ENCODE peak calls at places on chromosomes 3 and 15, in four cellular contexts. One of them, this sample, is unnamed.

GRCh38 chr3:175075269-175075668 is 216.1 kb downstream of the NAALADL2 start:
- DNase-seq in GM23338: no peak
- DNase-seq in heart left ventricle: no peak
- DNase-seq in lower lobe of right lung: no peak
- DNase-seq in this sample: no peak

GRCh38 chr3:141388823-141389617 is 20.7 kb downstream of the ZBTB38 start:
- DNase-seq in GM23338: no peak
- DNase-seq in heart left ventricle: no peak
- DNase-seq in lower lobe of right lung: no peak
- DNase-seq in this sample: no peak

GRCh38 chr3:76310661-76311060 is 525.3 kb upstream of the ZNF717 start:
- DNase-seq in GM23338: no peak
- DNase-seq in heart left ventricle: no peak
- DNase-seq in lower lobe of right lung: no peak
- DNase-seq in this sample: no peak

GRCh38 chr3:111923821-111924220 is 55.0 kb upstream of the ABHD10 start:
- DNase-seq in GM23338: no peak
- DNase-seq in heart left ventricle: no peak
- DNase-seq in lower lobe of right lung: no peak
- DNase-seq in this sample: no peak

GRCh38 chr15:99305761-99306505 is 54.7 kb downstream of the LRRC28 start:
- DNase-seq in GM23338: peak; percentile 59
- DNase-seq in heart left ventricle: peak; percentile 60
- DNase-seq in lower lobe of right lung: peak; percentile 50
- DNase-seq in this sample: no peak

GRCh38 chr15:69037482-69037881 is 23.0 kb downstream of the NOX5 start:
- DNase-seq in GM23338: no peak
- DNase-seq in heart left ventricle: no peak
- DNase-seq in lower lobe of right lung: no peak
- DNase-seq in this sample: no peak

GRCh38 chr3:44104668-44105321 is 136.9 kb upstream of the TOPAZ1 start:
- DNase-seq in GM23338: no peak
- DNase-seq in heart left ventricle: no peak
- DNase-seq in lower lobe of right lung: no peak
- DNase-seq in this sample: no peak

GRCh38 chr3:177333535-177334495 is 136.5 kb upstream of the TBL1XR1 start:
- DNase-seq in GM23338: no peak
- DNase-seq in heart left ventricle: peak; percentile 41
- DNase-seq in lower lobe of right lung: peak; percentile 58
- DNase-seq in this sample: no peak

GRCh38 chr3:48402281-48402732 is 27.6 kb downstream of the PLXNB1 start:
- DNase-seq in GM23338: no peak
- DNase-seq in heart left ventricle: no peak
- DNase-seq in lower lobe of right lung: peak; percentile 64
- DNase-seq in this sample: peak; percentile 98

GRCh38 chr3:102180291-102180931 is 254.4 kb upstream of the ZPLD1 start:
- DNase-seq in GM23338: no peak
- DNase-seq in heart left ventricle: peak; percentile 24
- DNase-seq in lower lobe of right lung: no peak
- DNase-seq in this sample: no peak

GRCh38 chr3:193509103-193509965 is 45.4 kb downstream of the ATP13A4 start:
- DNase-seq in GM23338: no peak
- DNase-seq in heart left ventricle: no peak
- DNase-seq in lower lobe of right lung: no peak
- DNase-seq in this sample: no peak

GRCh38 chr3:59017617-59017984 is 32.2 kb downstream of the CFAP20DC start:
- DNase-seq in GM23338: no peak
- DNase-seq in heart left ventricle: no peak
- DNase-seq in lower lobe of right lung: no peak
- DNase-seq in this sample: no peak

GRCh38 chr3:174862666-174863065 is 3.5 kb downstream of the NAALADL2 start:
- DNase-seq in GM23338: no peak
- DNase-seq in heart left ventricle: no peak
- DNase-seq in lower lobe of right lung: no peak
- DNase-seq in this sample: no peak

GRCh38 chr15:101827257-101827656 is 15.3 kb downstream of the OR4F15 start:
- DNase-seq in GM23338: no peak
- DNase-seq in heart left ventricle: no peak
- DNase-seq in lower lobe of right lung: no peak
- DNase-seq in this sample: no peak

GRCh38 chr3:172726370-172726769 is 15.5 kb upstream of the NCEH1 start:
- DNase-seq in GM23338: no peak
- DNase-seq in heart left ventricle: no peak
- DNase-seq in lower lobe of right lung: no peak
- DNase-seq in this sample: no peak

GRCh38 chr3:184880616-184881015 is 68.7 kb downstream of the VPS8 start:
- DNase-seq in GM23338: no peak
- DNase-seq in heart left ventricle: no peak
- DNase-seq in lower lobe of right lung: no peak
- DNase-seq in this sample: no peak

GRCh38 chr3:46495901-46496456 is 1.8 kb upstream of the RTP3 start:
- DNase-seq in GM23338: no peak
- DNase-seq in heart left ventricle: no peak
- DNase-seq in lower lobe of right lung: no peak
- DNase-seq in this sample: no peak

GRCh38 chr15:40776537-40777141 is 6.9 kb downstream of the C15orf62 start:
- DNase-seq in GM23338: no peak
- DNase-seq in heart left ventricle: no peak
- DNase-seq in lower lobe of right lung: peak; percentile 83
- DNase-seq in this sample: no peak

GRCh38 chr3:100104817-100105413 is 9.4 kb downstream of the FILIP1L start:
- DNase-seq in GM23338: no peak
- DNase-seq in heart left ventricle: no peak
- DNase-seq in lower lobe of right lung: no peak
- DNase-seq in this sample: no peak

GRCh38 chr15:38354321-38354929 is 99.5 kb upstream of the FAM98B start:
- DNase-seq in GM23338: peak; percentile 72
- DNase-seq in heart left ventricle: peak; percentile 58
- DNase-seq in lower lobe of right lung: no peak
- DNase-seq in this sample: no peak

GRCh38 chr3:53101956-53102355 is 28.3 kb downstream of the RFT1 start:
- DNase-seq in GM23338: no peak
- DNase-seq in heart left ventricle: no peak
- DNase-seq in lower lobe of right lung: no peak
- DNase-seq in this sample: no peak

GRCh38 chr3:151960956-151961580 is 87.6 kb downstream of the SUCNR1 start:
- DNase-seq in GM23338: no peak
- DNase-seq in heart left ventricle: no peak
- DNase-seq in lower lobe of right lung: no peak
- DNase-seq in this sample: no peak

GRCh38 chr3:86547697-86548096 is 443.3 kb downstream of the VGLL3 start:
- DNase-seq in GM23338: peak; percentile 93
- DNase-seq in heart left ventricle: no peak
- DNase-seq in lower lobe of right lung: no peak
- DNase-seq in this sample: no peak

GRCh38 chr3:30597131-30597768 is 9.2 kb upstream of the TGFBR2 start:
- DNase-seq in GM23338: no peak
- DNase-seq in heart left ventricle: no peak
- DNase-seq in lower lobe of right lung: no peak
- DNase-seq in this sample: no peak

GRCh38 chr3:149610351-149611105 is 47.3 kb downstream of the WWTR1 start:
- DNase-seq in GM23338: no peak
- DNase-seq in heart left ventricle: peak; percentile 44
- DNase-seq in lower lobe of right lung: no peak
- DNase-seq in this sample: no peak

GRCh38 chr15:61146643-61147230 is 82.4 kb downstream of the RORA start:
- DNase-seq in GM23338: peak; percentile 51
- DNase-seq in heart left ventricle: no peak
- DNase-seq in lower lobe of right lung: no peak
- DNase-seq in this sample: no peak

GRCh38 chr3:45180899-45181298 is 34.7 kb upstream of the CDCP1 start:
- DNase-seq in GM23338: no peak
- DNase-seq in heart left ventricle: no peak
- DNase-seq in lower lobe of right lung: no peak
- DNase-seq in this sample: no peak

GRCh38 chr15:60370804-60371700 is 26.7 kb downstream of the ANXA2 start:
- DNase-seq in GM23338: no peak
- DNase-seq in heart left ventricle: peak; percentile 80
- DNase-seq in lower lobe of right lung: no peak
- DNase-seq in this sample: no peak

GRCh38 chr15:32851619-32852416 is 134.0 kb downstream of the GREM1 start:
- DNase-seq in GM23338: no peak
- DNase-seq in heart left ventricle: no peak
- DNase-seq in lower lobe of right lung: no peak
- DNase-seq in this sample: no peak

GRCh38 chr3:180962530-180962929 is 27.0 kb downstream of the DNAJC19 start:
- DNase-seq in GM23338: no peak
- DNase-seq in heart left ventricle: no peak
- DNase-seq in lower lobe of right lung: no peak
- DNase-seq in this sample: no peak

GRCh38 chr3:180961552-180961951 is 28.0 kb downstream of the DNAJC19 start:
- DNase-seq in GM23338: no peak
- DNase-seq in heart left ventricle: no peak
- DNase-seq in lower lobe of right lung: no peak
- DNase-seq in this sample: no peak

GRCh38 chr3:180959691-180960090 is 29.8 kb downstream of the DNAJC19 start:
- DNase-seq in GM23338: no peak
- DNase-seq in heart left ventricle: no peak
- DNase-seq in lower lobe of right lung: no peak
- DNase-seq in this sample: no peak

GRCh38 chr3:180961087-180961486 is 28.4 kb downstream of the DNAJC19 start:
- DNase-seq in GM23338: no peak
- DNase-seq in heart left ventricle: no peak
- DNase-seq in lower lobe of right lung: no peak
- DNase-seq in this sample: no peak
- H3K36me3 ChIP-seq in GM23338: peaks cover 70% of the 10 kb centered on the region
- H3K36me3 ChIP-seq in heart left ventricle: peaks cover 57% of the 10 kb centered on the region
- H3K36me3 ChIP-seq in lower lobe of right lung: peaks cover 98% of the 10 kb centered on the region
- H3K36me3 ChIP-seq in this sample: no peaks in the 10 kb centered on the region

DNA sequence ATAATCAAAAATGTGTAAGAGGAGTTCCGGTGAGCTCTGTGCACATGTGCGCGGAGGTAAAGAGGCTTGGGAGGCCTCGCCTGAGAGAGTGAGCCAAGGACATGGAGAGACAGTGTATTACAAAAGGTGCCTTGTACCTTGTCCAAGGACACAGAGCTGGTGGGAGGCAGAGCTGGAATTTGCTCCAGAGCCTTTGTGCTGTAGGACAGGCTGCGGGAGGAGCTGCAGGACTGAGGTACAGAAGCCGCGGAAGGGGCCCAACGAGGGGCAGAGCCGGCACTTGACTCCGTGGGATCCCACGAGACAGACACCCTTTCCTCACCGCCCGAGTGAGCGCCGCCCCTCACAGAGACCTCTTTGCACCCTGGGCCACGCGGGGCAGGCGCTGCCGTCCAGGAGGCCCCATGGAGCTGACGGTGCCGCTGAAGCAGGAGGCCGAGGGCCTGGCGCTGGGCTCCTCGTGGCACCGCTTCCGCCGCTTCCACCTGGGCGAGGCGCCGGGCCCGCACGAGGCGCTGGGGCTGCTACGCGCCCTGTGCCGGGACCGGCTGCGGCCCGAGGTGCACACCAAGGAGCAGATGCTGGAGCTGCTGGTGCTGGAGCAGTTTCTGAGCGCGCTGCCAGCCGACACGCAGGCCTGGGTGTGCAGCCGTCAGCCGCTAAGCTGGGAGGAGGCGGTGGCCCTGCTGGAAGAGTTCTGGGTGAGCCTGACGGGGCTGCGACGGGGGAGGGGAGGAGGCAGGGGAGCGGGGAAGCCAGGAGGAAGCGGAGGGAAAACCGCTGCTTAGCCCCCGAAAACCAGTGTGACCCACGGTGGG is 68.7 kb downstream of the SLTM start:
- DNase-seq in GM23338: peak; percentile 80
- DNase-seq in heart left ventricle: peak; percentile 27
- DNase-seq in lower lobe of right lung: no peak
- DNase-seq in this sample: no peak
- H3K4me3 ChIP-seq in GM23338: peak overlapping the region; percentile 52
- H3K4me3 ChIP-seq in heart left ventricle: peak overlapping the region; percentile 47
- H3K4me3 ChIP-seq in lower lobe of right lung: peak overlapping the region; percentile 43
- H3K4me3 ChIP-seq in this sample: peak overlapping the region; percentile 37

DNA sequence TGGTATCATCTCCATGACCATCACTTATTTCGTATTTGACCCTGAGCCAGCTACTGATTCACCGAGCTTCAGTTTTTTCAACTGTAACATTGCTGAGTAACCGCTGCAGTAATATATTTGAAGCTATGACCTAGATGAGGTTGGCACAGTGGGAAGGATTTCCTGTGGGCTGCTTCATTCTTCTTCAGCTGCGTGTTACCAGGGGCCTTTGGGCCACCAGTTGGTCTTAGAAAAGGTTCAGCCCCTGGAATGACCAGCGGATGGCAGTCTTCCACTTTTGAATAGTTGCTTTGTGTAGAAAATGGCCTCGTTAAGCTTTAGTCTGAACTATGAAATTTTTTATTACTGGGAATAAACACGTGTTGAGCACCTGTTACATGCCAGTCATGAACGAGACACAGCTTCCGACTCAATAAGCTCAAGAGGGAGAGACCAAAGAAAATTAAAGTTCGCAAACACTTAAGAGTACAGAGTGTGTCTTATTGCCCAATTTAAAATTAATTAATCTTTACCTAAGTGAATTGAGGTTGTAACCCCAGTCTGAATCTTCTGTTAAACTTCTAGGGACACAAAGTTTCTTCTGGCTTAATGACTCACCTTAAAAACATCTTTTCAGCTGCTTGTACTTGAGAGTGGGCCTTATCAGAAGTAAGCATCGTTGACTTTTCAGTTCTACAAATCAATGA is 57.6 kb upstream of the NR2E3 start:
- DNase-seq in GM23338: peak; percentile 70
- DNase-seq in heart left ventricle: no peak
- DNase-seq in lower lobe of right lung: no peak
- DNase-seq in this sample: no peak
- TF ChIP-seq CTCF in GM23338: peak; percentile 73
- TF ChIP-seq CTCF in heart left ventricle: peak; percentile 47
- TF ChIP-seq CTCF in lower lobe of right lung: peak; percentile 44
- TF ChIP-seq CTCF in this sample: no peak

GRCh38 chr3:170128977-170129431 is 52.5 kb downstream of the PHC3 start:
- DNase-seq in GM23338: no peak
- DNase-seq in heart left ventricle: no peak
- DNase-seq in lower lobe of right lung: no peak
- DNase-seq in this sample: no peak

GRCh38 chr3:170132335-170132734 is 49.2 kb downstream of the PHC3 start:
- DNase-seq in GM23338: no peak
- DNase-seq in heart left ventricle: no peak
- DNase-seq in lower lobe of right lung: no peak
- DNase-seq in this sample: no peak

GRCh38 chr3:170128259-170128976 is 53.1 kb downstream of the PHC3 start:
- DNase-seq in GM23338: no peak
- DNase-seq in heart left ventricle: no peak
- DNase-seq in lower lobe of right lung: no peak
- DNase-seq in this sample: no peak

DNA sequence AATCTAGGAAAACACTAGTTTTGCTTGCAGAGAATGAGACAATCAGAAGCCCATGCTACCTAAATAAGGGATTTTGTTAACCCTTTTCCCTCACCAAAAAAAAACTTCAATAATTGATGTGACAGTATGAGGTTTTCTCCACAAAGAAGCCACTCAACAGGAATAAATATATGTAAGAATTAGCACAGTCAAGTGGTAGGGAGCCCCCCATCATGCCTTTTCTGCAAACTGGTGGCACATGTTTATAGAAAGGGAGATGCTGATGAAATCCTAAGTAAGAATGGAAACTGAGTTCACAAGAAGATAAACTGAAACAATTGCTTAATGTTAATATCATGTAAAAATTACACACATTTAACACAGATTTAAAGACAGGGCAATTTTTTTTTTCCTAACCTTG is 51.0 kb downstream of the PHC3 start:
- DNase-seq in GM23338: no peak
- DNase-seq in heart left ventricle: no peak
- DNase-seq in lower lobe of right lung: no peak
- DNase-seq in this sample: no peak
- H3K36me3 ChIP-seq in GM23338: no peaks in the 10 kb centered on the region
- H3K36me3 ChIP-seq in heart left ventricle: peaks cover 30% of the 10 kb centered on the region
- H3K36me3 ChIP-seq in lower lobe of right lung: peaks cover 67% of the 10 kb centered on the region
- H3K36me3 ChIP-seq in this sample: no peaks in the 10 kb centered on the region